ENCODE peak calls at places on chromosome 17, in ten cellular contexts. T, L, W, R, G, Z, B, D, S and P are unnamed samples.

GRCh38 chr17:66799839-66800537 is 34.9 kb upstream of the CACNG5 start:
- DNase-seq in D (peak; percentile 31), T (no peak), Z (no peak), B (no peak), R (no peak), G (no peak), S (no peak), L (no peak), W (no peak), P (no peak)

GRCh38 chr17:50689251-50689650 is 18.5 kb downstream of the ANKRD40 start:
- DNase-seq in Z (peak; percentile 51), S (no peak), L (no peak), R (no peak), T (no peak), D (no peak), G (peak; percentile 61), W (no peak), B (no peak), P (peak; percentile 65)

GRCh38 chr17:72751746-72752145 is 340.7 kb downstream of the SLC39A11 start:
- DNase-seq in S (no peak), T (no peak), R (no peak), L (no peak), W (no peak), B (no peak), Z (no peak), D (no peak), G (no peak), P (no peak)

GRCh38 chr17:69447726-69448125 is 33.2 kb downstream of the MAP2K6 start:
- DNase-seq in S (no peak), L (no peak), W (no peak), G (peak; percentile 11), R (no peak), D (no peak), T (peak; percentile 35), Z (no peak), B (no peak), P (no peak)

GRCh38 chr17:61729690-61730268 is 133.5 kb downstream of the BRIP1 start:
- DNase-seq in D (no peak), B (peak; percentile 10), W (no peak), G (no peak), T (no peak), Z (no peak), S (no peak), L (no peak), R (no peak), P (no peak)

GRCh38 chr17:43878260-43879082 is 28.9 kb downstream of the MPP2 start:
- DNase-seq in D (peak; percentile 50), B (peak; percentile 91), L (peak; percentile 83), S (peak; percentile 60), T (peak; percentile 78), R (peak; percentile 91), G (peak; percentile 91), W (peak; percentile 65), Z (peak; percentile 79), P (peak; percentile 89)

GRCh38 chr17:75153854-75154194 is 488 bp downstream of the JPT1 start:
- DNase-seq in W (no peak), D (no peak), B (no peak), T (no peak), L (no peak), R (no peak), G (no peak), S (no peak), Z (peak; percentile 53), P (no peak)

GRCh38 chr17:77471984-77472836 is 331.4 kb downstream of the SEC14L1 start:
- DNase-seq in R (no peak), T (peak; percentile 27), L (peak; percentile 79), G (peak; percentile 73), B (peak; percentile 67), Z (peak; percentile 42), D (no peak), S (no peak), W (no peak), P (peak; percentile 68)

GRCh38 chr17:76506408-76507328 is 5.4 kb upstream of the RHBDF2 start:
- DNase-seq in G (peak; percentile 48), R (peak; percentile 97), Z (peak; percentile 81), L (peak; percentile 89), W (no peak), B (peak; percentile 95), T (peak; percentile 87), D (peak; percentile 67), S (peak; percentile 94), P (peak; percentile 67)

GRCh38 chr17:52297230-52298010 is 138.9 kb upstream of the CA10 start:
- DNase-seq in S (no peak), D (no peak), W (no peak), G (no peak), Z (peak; percentile 72), B (peak; percentile 26), R (no peak), T (no peak), L (no peak), P (peak; percentile 2)

GRCh38 chr17:1792495-1793446 is 30.9 kb downstream of the SERPINF1 start:
- DNase-seq in B (peak; percentile 77), S (no peak), L (no peak), T (no peak), D (no peak), W (no peak), Z (peak; percentile 20), R (no peak), G (peak; percentile 38), P (no peak)

GRCh38 chr17:45332989-45333701 is 16.3 kb upstream of the MAP3K14 start:
- DNase-seq in D (no peak), G (no peak), W (no peak), B (no peak), Z (no peak), L (peak; percentile 52), S (no peak), T (no peak), R (peak; percentile 71), P (peak; percentile 19)

GRCh38 chr17:17752822-17753448 is 71.7 kb downstream of the RAI1 start:
- DNase-seq in D (no peak), L (no peak), W (no peak), B (no peak), R (no peak), G (no peak), S (no peak), Z (no peak), T (no peak), P (no peak)

GRCh38 chr17:74757931-74758845 is 9.8 kb downstream of the NHERF1 start:
- DNase-seq in Z (peak; percentile 51), W (no peak), R (no peak), L (no peak), G (no peak), D (no peak), T (no peak), S (peak; percentile 48), B (peak; percentile 87), P (peak; percentile 51)

GRCh38 chr17:82216301-82217119 is 3.9 kb upstream of the CCDC57 start:
- DNase-seq in L (peak; percentile 94), B (peak; percentile 54), T (peak; percentile 61), W (peak; percentile 40), Z (peak; percentile 70), S (peak; percentile 57), D (peak; percentile 91), R (peak; percentile 95), G (peak; percentile 96), P (peak; percentile 90)

GRCh38 chr17:41518789-41519449 is at the start of gene KRT15:
- DNase-seq in Z (no peak), R (no peak), W (no peak), L (no peak), T (no peak), B (no peak), D (no peak), S (no peak), G (no peak), P (peak; percentile 35)
- H3K4me3 ChIP-seq in Z (no peak within 1 kb of the TSS), R (peak within 1 kb of the TSS; percentile 30), W (no peak within 1 kb of the TSS), L (no peak within 1 kb of the TSS), T (no peak within 1 kb of the TSS), B (no peak within 1 kb of the TSS), D (no peak within 1 kb of the TSS), S (no peak within 1 kb of the TSS), G (no peak within 1 kb of the TSS), P (no peak within 1 kb of the TSS)

GRCh38 chr17:7222093-7222971 is 2.6 kb downstream of the ACADVL start:
- DNase-seq in R (no peak), S (no peak), W (no peak), L (no peak), B (no peak), Z (no peak), G (no peak), D (no peak), T (no peak), P (no peak)
- H3K4me3 ChIP-seq in R (no peak overlapping the region), S (no peak overlapping the region), W (no peak overlapping the region), L (no peak overlapping the region), B (no peak overlapping the region), Z (no peak overlapping the region), G (no peak overlapping the region), D (peak overlapping the region; percentile 100), T (no peak overlapping the region), P (no peak overlapping the region)

GRCh38 chr17:58329035-58329807 is 626 bp upstream of the TSPOAP1 start:
- DNase-seq in S (no peak), D (no peak), W (no peak), R (no peak), G (no peak), Z (no peak), T (no peak), B (peak; percentile 73), L (peak; percentile 73), P (no peak)

GRCh38 chr17:58329808-58330543 is 1.4 kb upstream of the TSPOAP1 start:
- DNase-seq in L (no peak), S (no peak), T (no peak), B (no peak), D (no peak), R (no peak), G (no peak), W (no peak), Z (no peak), P (no peak)

GRCh38 chr17:58331815-58332719 is 3.5 kb upstream of the TSPOAP1 start:
- DNase-seq in B (peak; percentile 36), R (peak; percentile 94), L (peak; percentile 91), G (no peak), Z (no peak), W (no peak), D (peak; percentile 66), T (peak; percentile 67), S (peak; percentile 52), P (no peak)

GRCh38 chr17:58330997-58331814 is 2.6 kb upstream of the TSPOAP1 start:
- DNase-seq in W (no peak), B (peak; percentile 20), T (no peak), Z (no peak), R (no peak), D (no peak), L (peak; percentile 79), G (no peak), S (no peak), P (no peak)

GRCh38 chr17:58330544-58330996 is 2.0 kb upstream of the TSPOAP1 start:
- DNase-seq in S (no peak), W (no peak), G (no peak), B (peak; percentile 18), L (no peak), D (no peak), Z (no peak), T (no peak), R (no peak), P (no peak)
- H3K4me3 ChIP-seq in S (peak overlapping the region; percentile 22), W (no peak overlapping the region), G (no peak overlapping the region), B (no peak overlapping the region), L (peak overlapping the region; percentile 59), D (no peak overlapping the region), Z (no peak overlapping the region), T (peak overlapping the region; percentile 37), R (peak overlapping the region; percentile 41), P (no peak overlapping the region)

DNA sequence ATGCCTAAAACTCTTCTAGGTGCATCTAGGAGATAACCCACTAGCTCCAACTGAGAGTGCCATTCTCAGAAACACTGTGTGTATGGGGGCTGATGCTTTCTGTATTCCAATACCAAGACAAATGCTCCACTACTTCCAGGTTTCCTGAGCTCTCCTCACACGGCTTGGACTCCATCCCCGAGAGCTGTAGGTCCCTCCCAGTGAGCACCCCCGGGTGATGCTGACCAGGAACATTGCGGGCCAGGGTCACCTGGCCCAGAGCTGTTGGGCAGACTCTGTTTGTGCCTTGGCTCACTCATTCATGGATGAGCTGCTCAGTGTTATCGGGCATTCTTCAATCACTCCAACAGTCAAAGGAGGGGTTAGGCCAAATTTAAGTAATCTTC is 7.0 kb downstream of the CUEDC1 start:
- DNase-seq in T (no peak), W (no peak), L (no peak), D (no peak), B (no peak), R (no peak), G (peak; percentile 16), S (no peak), Z (no peak), P (no peak)
- H3K4me3 ChIP-seq in T (no peak overlapping the region), W (no peak overlapping the region), L (no peak overlapping the region), D (no peak overlapping the region), B (no peak overlapping the region), R (no peak overlapping the region), G (no peak overlapping the region), S (no peak overlapping the region), Z (no peak overlapping the region), P (no peak overlapping the region)